ENCODE peak calls at places on chromosomes 2 and 18, in four cellular contexts. D, E, G and I are unnamed samples.

GRCh38 chr2:37809525-37809924 is 115.6 kb upstream of the RMDN2 start:
- DNase-seq in D (no peak), E (no peak), G (no peak), I (peak; percentile 6)

GRCh38 chr2:163266772-163267171 is 428.2 kb upstream of the KCNH7 start:
- DNase-seq in D (no peak), E (no peak), G (peak; percentile 98), I (peak; percentile 8)

GRCh38 chr2:71831208-71831577 is 316.5 kb downstream of the CYP26B1 start:
- DNase-seq in D (no peak), E (no peak), G (peak; percentile 94), I (no peak)

GRCh38 chr2:120368086-120368485 is 22.1 kb downstream of the INHBB start:
- DNase-seq in D (no peak), E (no peak), G (no peak), I (no peak)

GRCh38 chr18:61432590-61432989 is 99.4 kb downstream of the CDH20 start:
- DNase-seq in D (no peak), E (no peak), G (no peak), I (no peak)

GRCh38 chr2:200619275-200619674 is 33.5 kb downstream of the AOX1 start:
- DNase-seq in D (no peak), E (no peak), G (peak; percentile 27), I (no peak)

GRCh38 chr2:99112617-99113016 is 28.9 kb upstream of the C2orf15 start:
- DNase-seq in D (no peak), E (no peak), G (no peak), I (no peak)

GRCh38 chr18:6270791-6271216 is 143.9 kb downstream of the L3MBTL4 start:
- DNase-seq in D (no peak), E (no peak), G (no peak), I (no peak)

GRCh38 chr18:73785276-73785675 is 362.4 kb downstream of the FBXO15 start:
- DNase-seq in D (no peak), E (no peak), G (peak; percentile 53), I (no peak)

GRCh38 chr2:225337183-225337582 is 62.3 kb upstream of the NYAP2 start:
- DNase-seq in D (peak; percentile 24), E (no peak), G (peak; percentile 87), I (peak; percentile 77)

GRCh38 chr18:39030124-39030655 is 1464.6 kb upstream of the CELF4 start:
- DNase-seq in D (no peak), E (no peak), G (no peak), I (no peak)

GRCh38 chr2:9417725-9418124 is 5.6 kb downstream of the ITGB1BP1 start:
- DNase-seq in D (no peak), E (no peak), G (no peak), I (no peak)

GRCh38 chr2:112204411-112204810 is 50.4 kb downstream of the ZC3H8 start:
- DNase-seq in D (no peak), E (no peak), G (no peak), I (no peak)

GRCh38 chr18:29737190-29737589 is 1305.4 kb downstream of the DSC3 start:
- DNase-seq in D (no peak), E (no peak), G (no peak), I (no peak)

GRCh38 chr2:84908948-84909713 is 3.7 kb downstream of the TMSB10 start:
- DNase-seq in D (no peak), E (peak; percentile 9), G (no peak), I (no peak)

GRCh38 chr18:36284671-36285295 is 12.7 kb upstream of the FHOD3 start:
- DNase-seq in D (peak; percentile 73), E (peak; percentile 43), G (peak; percentile 40), I (peak; percentile 16)

GRCh38 chr2:66490588-66491001 is 55.7 kb downstream of the MEIS1 start:
- DNase-seq in D (no peak), E (no peak), G (peak; percentile 49), I (no peak)

GRCh38 chr2:214076527-214076926 is 334.3 kb upstream of the VWC2L start:
- DNase-seq in D (no peak), E (no peak), G (no peak), I (no peak)

GRCh38 chr2:88654714-88655113 is 27.4 kb upstream of the EIF2AK3 start:
- DNase-seq in D (no peak), E (no peak), G (peak; percentile 75), I (no peak)

GRCh38 chr2:156430978-156431358 is 5.2 kb upstream of the GPD2 start:
- DNase-seq in D (no peak), E (no peak), G (peak; percentile 66), I (no peak)

GRCh38 chr2:32008811-32009478 is 1.9 kb downstream of the MEMO1 start:
- DNase-seq in D (peak; percentile 14), E (peak; percentile 34), G (peak; percentile 26), I (no peak)

GRCh38 chr2:28649481-28650260 is 102.0 kb upstream of the PPP1CB start:
- DNase-seq in D (no peak), E (no peak), G (no peak), I (no peak)

GRCh38 chr2:171160630-171161424 is at the start of gene TLK1:
- DNase-seq in D (peak; percentile 66), E (peak; percentile 78), G (peak; percentile 59), I (no peak)

DNA sequence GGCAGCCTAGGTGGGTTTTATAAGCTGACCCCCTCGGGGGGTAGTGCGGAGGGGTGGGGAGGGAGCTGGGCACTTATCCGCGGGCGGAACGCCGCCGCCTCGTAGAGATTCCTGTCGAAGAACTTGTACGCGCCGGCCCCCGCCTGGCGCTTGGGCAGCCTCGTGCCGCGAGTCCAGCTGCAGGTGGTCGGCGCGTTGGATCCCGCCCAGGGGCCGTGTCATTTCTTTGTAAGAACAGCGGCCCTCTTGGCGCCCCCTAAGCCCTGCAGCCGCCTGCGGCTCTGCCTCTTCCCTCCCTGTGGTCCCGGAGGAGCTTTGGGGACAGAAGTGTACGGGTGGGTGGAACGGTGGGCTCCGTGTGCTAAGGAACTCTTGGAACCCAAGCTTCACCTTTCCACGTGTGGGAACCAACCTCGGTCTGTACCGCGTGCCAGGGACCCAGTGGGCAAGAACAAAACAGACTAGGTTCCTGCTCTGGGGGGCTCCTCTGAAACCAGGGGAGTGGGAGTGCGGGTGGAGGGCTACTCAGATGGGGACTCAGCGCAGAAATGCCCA is 1.2 kb downstream of the GPC1 start:
- DNase-seq in D (no peak), E (no peak), G (peak; percentile 27), I (no peak)
- H3K9ac ChIP-seq in D (peak overlapping the region; percentile 84), E (peak overlapping the region; percentile 73), G (peak overlapping the region; percentile 90), I (no peak overlapping the region)

DNA sequence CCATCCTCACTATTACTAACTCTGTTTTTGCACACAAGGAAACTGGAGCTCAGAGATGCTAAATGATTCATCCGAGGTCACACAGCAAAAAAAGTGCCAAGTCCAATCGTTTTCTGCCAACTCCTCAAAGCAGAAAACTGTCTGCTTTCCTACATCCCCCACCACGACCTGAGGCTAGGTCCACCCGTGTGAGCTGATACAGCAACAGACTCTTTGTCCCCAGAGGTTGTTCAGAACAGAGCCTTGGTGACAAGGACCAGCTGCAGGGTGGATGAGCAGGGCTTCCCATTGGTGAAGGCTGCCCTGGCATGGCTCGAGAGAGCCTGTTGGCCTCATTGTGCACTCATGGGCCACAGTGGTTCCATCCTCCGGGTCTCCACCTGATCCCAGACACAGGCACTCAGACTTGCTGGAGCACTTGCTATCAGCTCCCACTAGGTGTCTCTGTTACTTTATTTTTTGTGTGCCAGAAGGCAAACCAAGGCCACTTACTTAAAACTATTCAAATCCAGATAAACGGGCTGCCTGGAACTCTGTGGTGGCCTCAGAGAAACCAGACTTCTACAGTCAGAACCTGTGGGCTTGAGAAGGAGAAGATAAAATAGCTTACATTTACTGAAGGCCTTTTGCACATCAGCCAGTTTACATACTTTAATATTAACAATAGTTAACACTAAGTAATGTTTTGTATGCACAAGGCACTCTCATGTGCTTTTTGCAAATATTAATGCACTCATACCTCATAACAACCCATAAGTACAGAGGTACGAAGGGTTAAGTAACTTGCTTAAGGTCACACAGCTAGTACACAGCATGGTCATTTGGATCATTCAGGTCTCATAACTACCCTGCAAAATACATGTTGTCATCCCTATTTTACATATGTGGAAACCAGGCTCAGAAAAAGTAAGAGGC is 62.9 kb upstream of the CTIF start:
- DNase-seq in D (peak; percentile 55), E (no peak), G (peak; percentile 63), I (peak; percentile 66)
- H3K9ac ChIP-seq in D (no peak overlapping the region), E (no peak overlapping the region), G (no peak overlapping the region), I (no peak overlapping the region)

DNA sequence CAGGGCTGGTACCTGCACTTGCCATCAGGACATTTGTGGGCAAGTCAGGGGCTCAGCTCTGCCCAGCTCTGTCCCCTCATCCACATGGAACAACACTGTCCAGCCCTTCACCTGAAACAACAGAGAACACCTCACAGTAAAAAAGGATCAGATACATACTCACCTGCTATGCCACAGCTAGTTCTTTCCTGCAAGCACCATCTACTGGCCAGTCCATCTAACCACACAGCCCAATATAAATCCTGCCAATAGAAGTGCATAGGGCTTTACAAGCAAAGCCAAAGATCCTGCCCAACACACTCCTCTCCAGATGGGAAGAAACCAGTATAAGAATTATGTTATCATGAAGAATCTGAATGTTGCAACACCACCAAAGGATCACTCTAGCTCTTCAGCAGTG is 52.2 kb upstream of the GALNT13 start:
- DNase-seq in D (no peak), E (no peak), G (no peak), I (no peak)
- H3K9ac ChIP-seq in D (no peak overlapping the region), E (no peak overlapping the region), G (no peak overlapping the region), I (no peak overlapping the region)

GRCh38 chr2:127638361-127639110 is 7.4 kb upstream of the GPR17 start:
- DNase-seq in D (no peak), E (no peak), G (no peak), I (no peak)
- H3K9ac ChIP-seq in D (peak overlapping the region; percentile 15), E (no peak overlapping the region), G (peak overlapping the region; percentile 62), I (peak overlapping the region; percentile 66)

GRCh38 chr2:12081481-12082210 is 335.2 kb downstream of the LPIN1 start:
- DNase-seq in D (no peak), E (no peak), G (no peak), I (no peak)
- H3K9ac ChIP-seq in D (no peak overlapping the region), E (no peak overlapping the region), G (no peak overlapping the region), I (no peak overlapping the region)

GRCh38 chr2:74502147-74502719 is 2.8 kb upstream of the LBX2 start:
- DNase-seq in D (no peak), E (peak; percentile 81), G (no peak), I (no peak)
- H3K9ac ChIP-seq in D (peak overlapping the region; percentile 31), E (peak overlapping the region; percentile 70), G (peak overlapping the region; percentile 83), I (no peak overlapping the region)

GRCh38 chr18:55317832-55318231 is 270.2 kb downstream of the TCF4 start:
- DNase-seq in D (no peak), E (no peak), G (no peak), I (no peak)

GRCh38 chr18:55316615-55317184 is 271.3 kb downstream of the TCF4 start:
- DNase-seq in D (no peak), E (no peak), G (no peak), I (no peak)

GRCh38 chr18:55318864-55319516 is 269.0 kb downstream of the TCF4 start:
- DNase-seq in D (no peak), E (no peak), G (peak; percentile 66), I (no peak)

GRCh38 chr18:55319517-55319905 is 268.5 kb downstream of the TCF4 start:
- DNase-seq in D (no peak), E (no peak), G (peak; percentile 67), I (no peak)

GRCh38 chr18:55317322-55317721 is 270.7 kb downstream of the TCF4 start:
- DNase-seq in D (no peak), E (no peak), G (no peak), I (no peak)
- H3K9ac ChIP-seq in D (no peak overlapping the region), E (no peak overlapping the region), G (no peak overlapping the region), I (no peak overlapping the region)